ENCODE peak calls at places on chromosomes 7 and 10, in eight cellular contexts. Z is ELR; I is HEK293T; J is activated T-cell treated with anti-CD3 and anti-CD28 coated beads, Interleukin-2, amount 50 U/mL, for 24 hours; R is GM03348; V is memory B cell; W is MM.1S; O is colonic mucosa. S is an unnamed sample.

GRCh38 chr10:53786236-53786635 is 1013.7 kb upstream of the MBL2 start:
- DNase-seq in Z (no peak), I (peak), J (no peak), R (no peak), V (no peak), W (no peak), O (no peak), S (peak)

GRCh38 chr7:12794722-12795302 is 107.4 kb downstream of the ARL4A start:
- DNase-seq in Z (no peak), I (no peak), J (no peak), R (no peak), V (no peak), W (no peak), O (no peak), S (no peak)

GRCh38 chr10:120328647-120329046 is 128.4 kb upstream of the PLPP4 start:
- DNase-seq in Z (peak), I (no peak), J (no peak), R (no peak), V (no peak), W (no peak), O (no peak), S (no peak)

GRCh38 chr7:641269-641671 is 85.2 kb upstream of the DNAAF5 start:
- DNase-seq in Z (peak), I (no peak), J (no peak), R (no peak), V (no peak), W (no peak), O (no peak), S (peak)

GRCh38 chr10:116815641-116816415 is 33.5 kb upstream of the ENO4 start:
- DNase-seq in Z (peak), I (no peak), J (no peak), R (no peak), V (no peak), W (no peak), O (no peak), S (no peak)

GRCh38 chr7:131538791-131539179 is 17.6 kb downstream of the PODXL start:
- DNase-seq in Z (no peak), I (no peak), J (no peak), R (peak), V (no peak), W (no peak), O (no peak), S (no peak)

GRCh38 chr10:47243791-47244190 is 56.2 kb upstream of the GDF10 start:
- DNase-seq in Z (no peak), I (no peak), J (no peak), R (peak), V (no peak), W (no peak), O (no peak), S (no peak)

GRCh38 chr10:71270301-71270777 is 48.7 kb upstream of the SLC29A3 start:
- DNase-seq in Z (peak), I (peak), J (peak), R (peak), V (no peak), W (peak), O (peak), S (peak)

GRCh38 chr10:11796439-11796838 is 26.7 kb upstream of the PROSER2 start:
- DNase-seq in Z (no peak), I (no peak), J (no peak), R (no peak), V (no peak), W (no peak), O (no peak), S (no peak)

GRCh38 chr7:134943785-134944400 is 42.4 kb upstream of the AGBL3 start:
- DNase-seq in Z (peak), I (peak), J (no peak), R (no peak), V (no peak), W (peak), O (no peak), S (peak)

GRCh38 chr10:17236468-17236886 is 8.4 kb downstream of the VIM start:
- DNase-seq in Z (peak), I (no peak), J (no peak), R (no peak), V (no peak), W (no peak), O (no peak), S (no peak)

GRCh38 chr7:79612903-79613302 is 159.4 kb upstream of the MAGI2 start:
- DNase-seq in Z (no peak), I (no peak), J (no peak), R (no peak), V (no peak), W (no peak), O (no peak), S (no peak)

GRCh38 chr7:8201846-8202441 is 60.0 kb downstream of the ICA1 start:
- DNase-seq in Z (no peak), I (no peak), J (no peak), R (no peak), V (no peak), W (no peak), O (no peak), S (no peak)

GRCh38 chr10:128324058-128324457 is 197.8 kb upstream of the MKI67 start:
- DNase-seq in Z (no peak), I (no peak), J (no peak), R (no peak), V (no peak), W (peak), O (no peak), S (no peak)

GRCh38 chr7:156055206-156055822 is 243.1 kb upstream of the SHH start:
- DNase-seq in Z (no peak), I (no peak), J (no peak), R (no peak), V (no peak), W (no peak), O (no peak), S (no peak)

GRCh38 chr7:76512941-76513816 is 2.8 kb downstream of the UPK3B start:
- DNase-seq in Z (peak), I (peak), J (peak), R (peak), V (no peak), W (no peak), O (peak), S (peak)

GRCh38 chr10:36808625-36809362 is 316.6 kb upstream of the ANKRD30A start:
- DNase-seq in Z (no peak), I (no peak), J (no peak), R (no peak), V (no peak), W (no peak), O (no peak), S (no peak)

GRCh38 chr10:131885391-131886165 is 15.2 kb upstream of the PPP2R2D start:
- DNase-seq in Z (peak), I (peak), J (peak), R (peak), V (peak), W (peak), O (peak), S (no peak)

GRCh38 chr10:99661370-99661749 is 2.1 kb downstream of the ENTPD7 start:
- DNase-seq in Z (peak), I (no peak), J (no peak), R (peak), V (no peak), W (no peak), O (no peak), S (no peak)

GRCh38 chr10:18681366-18681765 is 22.1 kb downstream of the ARL5B start:
- DNase-seq in Z (peak), I (no peak), J (no peak), R (no peak), V (no peak), W (no peak), O (no peak), S (no peak)

GRCh38 chr10:1132584-1132983 is 76.4 kb downstream of the WDR37 start:
- DNase-seq in Z (no peak), I (no peak), J (no peak), R (no peak), V (no peak), W (no peak), O (peak), S (no peak)

S was measured in NAMALWA.